ENCODE peak calls at places on chromosomes 1 and 21, in four cellular contexts. R is mammary epithelial cell, E is A549, Q is HepG2. Z is an unnamed sample. For H3K4me1, the result is how much of the 10 kb centered on the place peaks cover.

GRCh38 chr1:43622901-43623780 is 26.8 kb upstream of the KDM4A start:
- DNase-seq in R (no peak), E (no peak), Q (no peak), Z (no peak)

GRCh38 chr1:29747136-29747670 is 510.9 kb downstream of the PTPRU start:
- DNase-seq in R (no peak), E (no peak), Q (no peak), Z (no peak)

GRCh38 chr1:200771625-200772555 is 33.2 kb downstream of the CAMSAP2 start:
- DNase-seq in R (peak), E (no peak), Q (no peak), Z (no peak)

GRCh38 chr21:45528981-45529784 is 13.1 kb downstream of the SLC19A1 start:
- DNase-seq in R (no peak), E (no peak), Q (peak), Z (no peak)

GRCh38 chr1:154465621-154466020 is 36.4 kb upstream of the TDRD10 start:
- DNase-seq in R (no peak), E (no peak), Q (no peak), Z (no peak)

GRCh38 chr1:212124891-212125582 is 89.5 kb downstream of the DTL start:
- DNase-seq in R (peak), E (no peak), Q (no peak), Z (peak)

GRCh38 chr1:117695796-117696505 is 90.1 kb downstream of the TENT5C start:
- DNase-seq in R (peak), E (no peak), Q (no peak), Z (no peak)

GRCh38 chr1:179820216-179820970 is 57.2 kb downstream of the TOR1AIP2 start:
- DNase-seq in R (no peak), E (no peak), Q (no peak), Z (no peak)

GRCh38 chr1:246497331-246497915 is 9.7 kb downstream of the SMYD3 start:
- DNase-seq in R (peak), E (peak), Q (peak), Z (peak)

GRCh38 chr1:236002025-236002390 is 62.9 kb downstream of the NID1 start:
- DNase-seq in R (no peak), E (no peak), Q (no peak), Z (peak)

GRCh38 chr1:35178295-35178695 is 14.7 kb downstream of the SFPQ start:
- DNase-seq in R (no peak), E (no peak), Q (no peak), Z (no peak)

GRCh38 chr1:234874291-234875288 is 254.0 kb downstream of the TOMM20 start:
- DNase-seq in R (no peak), E (no peak), Q (peak), Z (no peak)

GRCh38 chr1:10122926-10123325 is 87.4 kb upstream of the KIF1B start:
- DNase-seq in R (peak), E (no peak), Q (no peak), Z (no peak)

GRCh38 chr1:43538143-43538487 is 7.4 kb downstream of the PTPRF start:
- DNase-seq in R (no peak), E (no peak), Q (no peak), Z (peak)

GRCh38 chr1:245878585-245878984 is 628.5 kb downstream of the SMYD3 start:
- DNase-seq in R (no peak), E (no peak), Q (no peak), Z (no peak)

GRCh38 chr1:78762113-78762512 is 112.5 kb downstream of the IFI44 start:
- DNase-seq in R (no peak), E (no peak), Q (no peak), Z (no peak)

GRCh38 chr21:44414291-44415072 is 40.8 kb upstream of the LRRC3 start:
- DNase-seq in R (no peak), E (no peak), Q (no peak), Z (no peak)

DNA sequence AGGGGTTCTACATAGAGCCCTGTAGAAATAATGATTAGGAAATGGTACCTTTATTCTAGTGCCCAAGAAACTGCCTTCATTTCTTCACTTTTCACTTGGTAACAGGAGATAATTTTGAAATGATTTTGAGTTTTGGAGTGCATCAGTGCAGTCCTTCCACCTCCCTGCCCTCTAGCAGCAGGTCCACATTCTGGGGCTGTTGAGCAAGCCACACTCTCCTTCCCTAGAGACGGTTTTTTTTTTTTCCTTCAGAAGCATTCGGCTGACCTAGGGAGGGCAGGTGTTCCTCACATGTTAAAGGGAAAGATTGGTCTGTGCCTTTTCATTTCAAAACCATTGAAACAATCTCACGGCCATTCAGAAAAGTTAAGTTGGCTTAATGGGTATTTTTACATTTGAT is 39.8 kb downstream of the SLC37A1 start:
- DNase-seq in R (no peak), E (no peak), Q (no peak), Z (no peak)
- TF ChIP-seq CTCF in R (no peak), E (no peak), Q (no peak), Z (no peak)

DNA sequence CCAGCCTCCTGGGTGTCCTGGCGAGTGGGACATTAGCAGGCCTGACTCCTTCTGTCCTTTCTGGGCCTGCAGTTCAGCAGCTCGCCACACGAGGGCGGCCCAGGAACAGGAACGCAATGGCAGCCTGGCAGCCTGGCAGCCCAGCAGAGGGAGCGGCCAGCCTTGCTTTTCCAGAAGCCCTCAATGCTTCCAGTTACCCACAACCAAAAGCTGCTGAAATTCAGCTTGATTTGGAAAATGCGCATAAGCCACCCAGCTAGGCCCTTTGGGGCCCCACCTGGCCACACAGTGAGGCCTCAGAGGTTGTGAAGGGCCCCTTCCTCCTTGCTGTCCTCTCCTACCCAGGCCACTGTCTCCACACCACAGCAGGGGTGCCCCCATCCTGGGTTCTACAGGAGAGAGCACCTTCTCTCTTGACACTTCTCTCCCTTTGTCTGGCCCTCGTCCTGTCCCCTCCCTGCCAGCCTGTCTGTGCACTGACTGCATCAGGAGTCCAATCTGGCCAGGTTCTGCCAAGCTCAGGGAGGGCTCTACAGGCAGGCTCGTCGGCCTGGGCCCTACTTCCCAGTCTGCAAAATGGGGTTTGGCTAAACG is 103.4 kb upstream of the VAMP3 start:
- DNase-seq in R (peak), E (peak), Q (peak), Z (peak)
- H3K4me1 ChIP-seq in R (under half), E (under half), Q (under half), Z (under half)

GRCh38 chr1:239771550-239771949 is 320.1 kb upstream of the FMN2 start:
- DNase-seq in R (no peak), E (no peak), Q (no peak), Z (no peak)
- H3K4me3 ChIP-seq in R (no peak), E (no peak), Q (no peak), Z (no peak)

GRCh38 chr21:16193758-16194606 is 464.2 kb downstream of the USP25 start:
- DNase-seq in R (peak), E (peak), Q (no peak), Z (no peak)
- TF ChIP-seq CTCF in R (peak), E (peak), Q (peak), Z (no peak)

GRCh38 chr1:68221001-68221970 is 11.0 kb downstream of the WLS start:
- DNase-seq in R (peak), E (no peak), Q (no peak), Z (no peak)
- H3K4me1 ChIP-seq in R (half or more), E (under half), Q (under half), Z (under half)

Z was measured in mucosa of descending colon.